ENCODE peak calls at places on chromosomes 12 and 14, in ten cellular contexts. C is activated B cell treated with CpG ODN at 0.5 μM for 24 hours, G is adrenal gland, M is cardiac fibroblast, E is foreskin fibroblast, D is ascending aorta, J is transverse colon, O is tibial nerve, R is nephron progenitor cell, U is mammary epithelial cell. L is an unnamed sample.

GRCh38 chr12:90262261-90262660 is 553.6 kb upstream of the ATP2B1 start:
- DNase-seq in D (no peak), M (peak), C (no peak), E (no peak), R (no peak), U (peak), J (no peak), G (no peak), O (no peak), L (no peak)

GRCh38 chr12:110371408-110372055 is 32.0 kb downstream of the ANAPC7 start:
- DNase-seq in R (no peak), G (no peak), D (no peak), J (no peak), E (no peak), C (peak), O (no peak), M (peak), U (peak), L (no peak)

GRCh38 chr12:71626098-71626497 is 37.5 kb downstream of the ZFC3H1 start:
- DNase-seq in E (no peak), G (no peak), O (no peak), J (no peak), D (no peak), R (no peak), U (no peak), M (no peak), C (no peak), L (no peak)

GRCh38 chr12:106126441-106127288 is 12.1 kb downstream of the NUAK1 start:
- DNase-seq in U (peak), M (peak), G (peak), O (no peak), E (peak), R (no peak), C (no peak), D (no peak), J (no peak), L (no peak)

GRCh38 chr14:95237956-95238355 is 80.6 kb upstream of the DICER1 start:
- DNase-seq in O (peak), G (no peak), U (no peak), C (no peak), R (no peak), M (no peak), E (no peak), J (no peak), D (no peak), L (no peak)

GRCh38 chr12:27425306-27425705 is 21.2 kb upstream of the SMCO2 start:
- DNase-seq in D (no peak), G (no peak), C (no peak), U (no peak), E (no peak), R (no peak), O (no peak), J (no peak), M (peak), L (no peak)

GRCh38 chr14:29240046-29240445 is 473.5 kb downstream of the FOXG1 start:
- DNase-seq in U (no peak), E (peak), R (no peak), G (no peak), M (peak), C (no peak), D (no peak), O (no peak), J (no peak), L (no peak)

GRCh38 chr12:8038659-8039114 is 6.2 kb downstream of the FOXJ2 start:
- DNase-seq in U (peak), M (peak), G (peak), E (peak), C (no peak), O (no peak), R (peak), J (peak), D (no peak), L (no peak)

GRCh38 chr12:88494520-88494919 is 85.8 kb downstream of the KITLG start:
- DNase-seq in M (no peak), J (no peak), O (no peak), C (no peak), U (no peak), G (no peak), R (no peak), E (no peak), D (no peak), L (no peak)

GRCh38 chr12:68913682-68914081 is 19.3 kb downstream of the CPM start:
- DNase-seq in J (no peak), E (no peak), R (no peak), C (no peak), O (no peak), D (no peak), M (peak), G (no peak), U (no peak), L (no peak)

GRCh38 chr12:46941981-46942380 is 116.2 kb upstream of the SLC38A4 start:
- DNase-seq in G (no peak), O (no peak), D (no peak), E (no peak), C (no peak), U (no peak), J (no peak), R (no peak), M (no peak), L (no peak)

GRCh38 chr14:54381821-54382220 is 15.0 kb upstream of the CDKN3 start:
- DNase-seq in G (no peak), D (no peak), J (no peak), U (no peak), O (no peak), M (no peak), C (no peak), E (no peak), R (no peak), L (no peak)

GRCh38 chr14:59363545-59364226 is 101.5 kb downstream of the GPR135 start:
- DNase-seq in G (no peak), U (peak), E (peak), J (no peak), D (no peak), C (no peak), R (no peak), M (peak), O (no peak), L (no peak)

GRCh38 chr12:58321414-58321813 is 380.0 kb downstream of the ATP23 start:
- DNase-seq in G (no peak), R (no peak), U (no peak), J (no peak), O (no peak), E (no peak), D (no peak), C (no peak), M (no peak), L (no peak)

GRCh38 chr12:80892597-80893445 is 44.9 kb downstream of the LIN7A start:
- DNase-seq in U (no peak), D (no peak), M (no peak), J (no peak), E (peak), O (no peak), C (no peak), R (no peak), G (no peak), L (no peak)

GRCh38 chr14:51855234-51855633 is 5.2 kb upstream of the GNG2 start:
- DNase-seq in O (no peak), U (no peak), E (peak), J (no peak), C (no peak), R (no peak), G (peak), M (peak), D (no peak), L (no peak)

GRCh38 chr12:119308743-119309456 is 25.6 kb upstream of the CCDC60 start:
- DNase-seq in G (no peak), C (no peak), J (no peak), D (no peak), O (no peak), U (no peak), R (peak), M (no peak), E (no peak), L (peak)

GRCh38 chr12:76898472-76898871 is 19.7 kb upstream of the CSRP2 start:
- DNase-seq in C (no peak), R (no peak), M (no peak), J (no peak), G (no peak), O (no peak), D (no peak), U (no peak), E (no peak), L (no peak)

GRCh38 chr12:79844693-79845092 is 90.2 kb downstream of the PPP1R12A start:
- DNase-seq in C (no peak), G (no peak), U (peak), O (no peak), E (peak), M (peak), R (no peak), D (no peak), J (no peak), L (no peak)

GRCh38 chr12:79658221-79658620 is 32.5 kb downstream of the PAWR start:
- DNase-seq in M (no peak), D (no peak), G (no peak), J (no peak), R (no peak), E (no peak), O (no peak), U (no peak), C (no peak), L (no peak)

GRCh38 chr14:77310041-77310440 is 10.6 kb downstream of the POMT2 start:
- DNase-seq in O (no peak), G (no peak), J (no peak), M (peak), U (no peak), R (no peak), C (no peak), E (peak), D (no peak), L (no peak)

GRCh38 chr14:61489932-61490331 is 168.6 kb downstream of the PRKCH start:
- DNase-seq in D (peak), C (no peak), G (peak), M (peak), E (peak), U (no peak), R (no peak), O (peak), J (no peak), L (no peak)

GRCh38 chr12:3077572-3078081 is 448 bp downstream of the TSPAN9 start:
- DNase-seq in D (no peak), J (peak), C (no peak), U (no peak), M (peak), E (peak), G (peak), R (no peak), O (no peak), L (peak)

GRCh38 chr12:86669010-86669409 is 412.8 kb upstream of the MGAT4C start:
- DNase-seq in U (peak), C (no peak), D (no peak), R (no peak), G (no peak), O (no peak), E (no peak), M (no peak), J (no peak), L (no peak)

GRCh38 chr12:2640709-2641108 is 154.1 kb upstream of the FKBP4 start:
- DNase-seq in U (peak), E (peak), J (peak), G (peak), M (peak), C (no peak), D (peak), R (no peak), O (peak), L (no peak)

GRCh38 chr14:74892745-74893144 is 11.0 kb downstream of the DLST start:
- DNase-seq in D (no peak), J (no peak), M (no peak), E (no peak), R (no peak), O (no peak), U (no peak), G (no peak), C (no peak), L (no peak)

GRCh38 chr14:94888108-94888507 is 118.2 kb upstream of the GSC start:
- DNase-seq in C (no peak), E (no peak), R (no peak), D (no peak), G (peak), M (no peak), J (peak), O (no peak), U (no peak), L (no peak)

GRCh38 chr12:132327351-132328171 is 1.8 kb downstream of the GALNT9 start:
- DNase-seq in U (peak), D (no peak), G (peak), E (peak), R (peak), O (peak), C (no peak), M (peak), J (peak), L (no peak)

GRCh38 chr12:71455028-71455737 is 15.6 kb downstream of the LGR5 start:
- DNase-seq in M (no peak), J (no peak), U (no peak), G (no peak), O (no peak), C (no peak), R (no peak), E (no peak), D (no peak), L (no peak)

GRCh38 chr12:58814036-58814435 is 106.3 kb downstream of the LRIG3 start:
- DNase-seq in M (no peak), J (no peak), C (no peak), R (no peak), O (no peak), U (no peak), D (no peak), E (peak), G (no peak), L (no peak)

GRCh38 chr12:95694148-95694547 is 96.4 kb downstream of the NTN4 start:
- DNase-seq in J (peak), M (peak), O (no peak), C (no peak), D (no peak), G (peak), U (no peak), E (no peak), R (no peak), L (no peak)

GRCh38 chr12:106586803-106587684 is 4.2 kb downstream of the RFX4 start:
- DNase-seq in J (no peak), G (no peak), U (peak), M (no peak), E (no peak), C (no peak), O (no peak), D (no peak), R (peak), L (peak)

GRCh38 chr14:54310151-54310851 is 86.5 kb upstream of the CDKN3 start:
- DNase-seq in D (no peak), O (no peak), E (no peak), R (no peak), C (no peak), M (no peak), G (no peak), U (no peak), J (no peak), L (no peak)

GRCh38 chr12:53676715-53677611 is 1.1 kb upstream of the ATP5MC2 start:
- DNase-seq in C (peak), J (peak), E (peak), O (peak), M (peak), D (no peak), U (no peak), R (peak), G (peak), L (peak)

GRCh38 chr12:100058482-100059029 is 73.8 kb upstream of the ANKS1B start:
- DNase-seq in D (no peak), C (no peak), M (peak), E (peak), G (peak), J (no peak), R (no peak), O (no peak), U (peak), L (no peak)

GRCh38 chr14:81400202-81400678 is at the start of gene STON2:
- DNase-seq in D (no peak), E (peak), O (peak), J (peak), R (no peak), U (peak), C (no peak), G (no peak), M (peak), L (no peak)

GRCh38 chr12:91511795-91512420 is 329.3 kb upstream of the DCN start:
- DNase-seq in U (no peak), D (no peak), G (no peak), E (no peak), J (no peak), C (no peak), O (no peak), R (no peak), M (no peak), L (no peak)

GRCh38 chr12:130198026-130198662 is 35.9 kb downstream of the FZD10 start:
- DNase-seq in E (no peak), R (no peak), J (no peak), U (no peak), C (no peak), G (no peak), O (no peak), M (no peak), D (no peak), L (no peak)

GRCh38 chr12:12376636-12377448 is 20.0 kb downstream of the BORCS5 start:
- DNase-seq in C (no peak), J (no peak), E (peak), D (no peak), O (no peak), G (peak), M (peak), R (peak), U (peak), L (no peak)

GRCh38 chr14:105315211-105315721 is 718 bp downstream of the PACS2 start:
- DNase-seq in J (peak), M (no peak), G (peak), E (no peak), R (peak), C (peak), O (no peak), U (peak), D (no peak), L (no peak)

GRCh38 chr14:53064461-53064860 is 88.7 kb downstream of the DDHD1 start:
- DNase-seq in D (no peak), R (no peak), O (no peak), G (no peak), J (no peak), M (no peak), C (no peak), E (no peak), U (no peak), L (no peak)
- TF ChIP-seq CTCF in D (no peak), R (no peak), O (no peak), G (no peak), J (no peak), M (no peak), C (no peak), E (no peak), U (no peak), L (no peak)

GRCh38 chr12:6288235-6288634 is 22.2 kb upstream of the PLEKHG6 start:
- DNase-seq in C (no peak), R (no peak), M (peak), O (no peak), D (no peak), J (no peak), E (peak), G (no peak), U (peak), L (no peak)
- TF ChIP-seq CTCF in C (no peak), R (no peak), M (no peak), O (no peak), D (no peak), J (no peak), E (no peak), G (no peak), U (no peak), L (no peak)

GRCh38 chr14:73785834-73786631 is 65.6 kb upstream of the PTGR2 start:
- DNase-seq in D (peak), E (peak), C (peak), G (peak), R (peak), J (peak), M (peak), U (peak), O (peak), L (peak)
- TF ChIP-seq CTCF in D (no peak), E (no peak), C (no peak), G (peak), R (no peak), J (peak), M (peak), U (peak), O (peak), L (peak)

GRCh38 chr12:64694130-64695078 is 64.8 kb downstream of the GNS start:
- DNase-seq in D (no peak), J (no peak), O (no peak), M (no peak), G (no peak), C (no peak), R (no peak), E (no peak), U (no peak), L (no peak)
- TF ChIP-seq CTCF in D (no peak), J (no peak), O (no peak), M (no peak), G (no peak), C (no peak), R (no peak), E (no peak), U (no peak), L (no peak)

GRCh38 chr14:92463141-92463540 is 50.4 kb upstream of the RIN3 start:
- DNase-seq in G (no peak), E (no peak), M (no peak), C (no peak), J (no peak), U (no peak), O (no peak), D (no peak), R (no peak), L (no peak)
- TF ChIP-seq CTCF in G (no peak), E (no peak), M (no peak), C (no peak), J (no peak), U (no peak), O (no peak), D (no peak), R (no peak), L (no peak)